ENCODE peak calls at places on chromosomes 6 and 20, in seven cellular contexts. One of them, this sample, is unnamed. For H3K36me3, the result is how much of the 10 kb centered on the place peaks cover.

GRCh38 chr6:159933077-159933476 is 35.8 kb upstream of the IGF2R start:
- DNase-seq in GM23338: no peak
- DNase-seq in gastrocnemius medialis: no peak
- DNase-seq in CD8-positive, alpha-beta memory T cell: no peak
- DNase-seq in heart right ventricle: no peak
- DNase-seq in spleen: no peak
- DNase-seq in OCI-LY7: no peak
- DNase-seq in this sample: no peak

GRCh38 chr6:134310817-134311216 is 7.1 kb downstream of the SGK1 start:
- DNase-seq in GM23338: no peak
- DNase-seq in gastrocnemius medialis: no peak
- DNase-seq in CD8-positive, alpha-beta memory T cell: no peak
- DNase-seq in heart right ventricle: no peak
- DNase-seq in spleen: no peak
- DNase-seq in OCI-LY7: no peak
- DNase-seq in this sample: no peak

GRCh38 chr20:17796096-17796563 is 96.4 kb downstream of the BANF2 start:
- DNase-seq in GM23338: no peak
- DNase-seq in gastrocnemius medialis: peak
- DNase-seq in CD8-positive, alpha-beta memory T cell: no peak
- DNase-seq in heart right ventricle: peak
- DNase-seq in spleen: no peak
- DNase-seq in OCI-LY7: no peak
- DNase-seq in this sample: peak

GRCh38 chr6:56370591-56371198 is 123.3 kb upstream of the COL21A1 start:
- DNase-seq in GM23338: no peak
- DNase-seq in gastrocnemius medialis: no peak
- DNase-seq in CD8-positive, alpha-beta memory T cell: no peak
- DNase-seq in heart right ventricle: no peak
- DNase-seq in spleen: no peak
- DNase-seq in OCI-LY7: peak
- DNase-seq in this sample: peak

GRCh38 chr20:15759546-15760216 is 813.6 kb downstream of the KIF16B start:
- DNase-seq in GM23338: no peak
- DNase-seq in gastrocnemius medialis: no peak
- DNase-seq in CD8-positive, alpha-beta memory T cell: no peak
- DNase-seq in heart right ventricle: no peak
- DNase-seq in spleen: no peak
- DNase-seq in OCI-LY7: no peak
- DNase-seq in this sample: no peak

GRCh38 chr6:187252-187840 is 104.9 kb upstream of the DUSP22 start:
- DNase-seq in GM23338: no peak
- DNase-seq in gastrocnemius medialis: no peak
- DNase-seq in CD8-positive, alpha-beta memory T cell: no peak
- DNase-seq in heart right ventricle: no peak
- DNase-seq in spleen: no peak
- DNase-seq in OCI-LY7: no peak
- DNase-seq in this sample: no peak

GRCh38 chr20:38604873-38605303 is 3.3 kb downstream of the ARHGAP40 start:
- DNase-seq in GM23338: no peak
- DNase-seq in gastrocnemius medialis: no peak
- DNase-seq in CD8-positive, alpha-beta memory T cell: no peak
- DNase-seq in heart right ventricle: no peak
- DNase-seq in spleen: no peak
- DNase-seq in OCI-LY7: no peak
- DNase-seq in this sample: no peak

GRCh38 chr6:146097586-146097985 is 68.7 kb downstream of the GRM1 start:
- DNase-seq in GM23338: no peak
- DNase-seq in gastrocnemius medialis: no peak
- DNase-seq in CD8-positive, alpha-beta memory T cell: no peak
- DNase-seq in heart right ventricle: no peak
- DNase-seq in spleen: no peak
- DNase-seq in OCI-LY7: no peak
- DNase-seq in this sample: no peak

GRCh38 chr6:32845381-32845884 is 1.6 kb upstream of the PSMB8 start:
- DNase-seq in GM23338: no peak
- DNase-seq in gastrocnemius medialis: no peak
- DNase-seq in CD8-positive, alpha-beta memory T cell: peak
- DNase-seq in heart right ventricle: no peak
- DNase-seq in spleen: peak
- DNase-seq in OCI-LY7: peak
- DNase-seq in this sample: no peak

GRCh38 chr6:2916354-2916925 is 13.3 kb upstream of the SERPINB9 start:
- DNase-seq in GM23338: no peak
- DNase-seq in gastrocnemius medialis: no peak
- DNase-seq in CD8-positive, alpha-beta memory T cell: no peak
- DNase-seq in heart right ventricle: no peak
- DNase-seq in spleen: no peak
- DNase-seq in OCI-LY7: no peak
- DNase-seq in this sample: no peak

GRCh38 chr6:138328210-138328609 is 49.5 kb upstream of the SMIM28 start:
- DNase-seq in GM23338: no peak
- DNase-seq in gastrocnemius medialis: no peak
- DNase-seq in CD8-positive, alpha-beta memory T cell: no peak
- DNase-seq in heart right ventricle: no peak
- DNase-seq in spleen: no peak
- DNase-seq in OCI-LY7: no peak
- DNase-seq in this sample: no peak

GRCh38 chr6:11196511-11197174 is 35.8 kb downstream of the NEDD9 start:
- DNase-seq in GM23338: peak
- DNase-seq in gastrocnemius medialis: no peak
- DNase-seq in CD8-positive, alpha-beta memory T cell: no peak
- DNase-seq in heart right ventricle: no peak
- DNase-seq in spleen: no peak
- DNase-seq in OCI-LY7: no peak
- DNase-seq in this sample: no peak

GRCh38 chr6:153038378-153038777 is 35.9 kb upstream of the MTRF1L start:
- DNase-seq in GM23338: no peak
- DNase-seq in gastrocnemius medialis: no peak
- DNase-seq in CD8-positive, alpha-beta memory T cell: no peak
- DNase-seq in heart right ventricle: no peak
- DNase-seq in spleen: no peak
- DNase-seq in OCI-LY7: no peak
- DNase-seq in this sample: no peak

GRCh38 chr6:57276946-57277345 is 40.5 kb upstream of the PRIM2 start:
- DNase-seq in GM23338: no peak
- DNase-seq in gastrocnemius medialis: no peak
- DNase-seq in CD8-positive, alpha-beta memory T cell: no peak
- DNase-seq in heart right ventricle: no peak
- DNase-seq in spleen: no peak
- DNase-seq in OCI-LY7: no peak
- DNase-seq in this sample: no peak

GRCh38 chr6:31202259-31203166 is 32.0 kb upstream of the POU5F1 start:
- DNase-seq in GM23338: peak
- DNase-seq in gastrocnemius medialis: no peak
- DNase-seq in CD8-positive, alpha-beta memory T cell: no peak
- DNase-seq in heart right ventricle: no peak
- DNase-seq in spleen: peak
- DNase-seq in OCI-LY7: peak
- DNase-seq in this sample: no peak

GRCh38 chr6:158610319-158610968 is 34.1 kb downstream of the DYNLT1 start:
- DNase-seq in GM23338: no peak
- DNase-seq in gastrocnemius medialis: no peak
- DNase-seq in CD8-positive, alpha-beta memory T cell: no peak
- DNase-seq in heart right ventricle: no peak
- DNase-seq in spleen: no peak
- DNase-seq in OCI-LY7: no peak
- DNase-seq in this sample: no peak

GRCh38 chr20:41587956-41588355 is 30.2 kb downstream of the CHD6 start:
- DNase-seq in GM23338: no peak
- DNase-seq in gastrocnemius medialis: no peak
- DNase-seq in CD8-positive, alpha-beta memory T cell: no peak
- DNase-seq in heart right ventricle: no peak
- DNase-seq in spleen: no peak
- DNase-seq in OCI-LY7: no peak
- DNase-seq in this sample: no peak
- H3K36me3 ChIP-seq in GM23338: under half
- H3K36me3 ChIP-seq in gastrocnemius medialis: under half
- H3K36me3 ChIP-seq in CD8-positive, alpha-beta memory T cell: under half
- H3K36me3 ChIP-seq in heart right ventricle: under half
- H3K36me3 ChIP-seq in spleen: under half
- H3K36me3 ChIP-seq in OCI-LY7: under half
- H3K36me3 ChIP-seq in this sample: under half

GRCh38 chr6:143744593-143745151 is 66.9 kb downstream of the PHACTR2 start:
- DNase-seq in GM23338: no peak
- DNase-seq in gastrocnemius medialis: no peak
- DNase-seq in CD8-positive, alpha-beta memory T cell: no peak
- DNase-seq in heart right ventricle: no peak
- DNase-seq in spleen: no peak
- DNase-seq in OCI-LY7: no peak
- DNase-seq in this sample: no peak

GRCh38 chr6:143745160-143746133 is 67.7 kb downstream of the PHACTR2 start:
- DNase-seq in GM23338: peak
- DNase-seq in gastrocnemius medialis: no peak
- DNase-seq in CD8-positive, alpha-beta memory T cell: no peak
- DNase-seq in heart right ventricle: no peak
- DNase-seq in spleen: no peak
- DNase-seq in OCI-LY7: no peak
- DNase-seq in this sample: no peak

GRCh38 chr6:143742955-143743255 is 65.1 kb downstream of the PHACTR2 start:
- DNase-seq in GM23338: no peak
- DNase-seq in gastrocnemius medialis: no peak
- DNase-seq in CD8-positive, alpha-beta memory T cell: no peak
- DNase-seq in heart right ventricle: no peak
- DNase-seq in spleen: no peak
- DNase-seq in OCI-LY7: no peak
- DNase-seq in this sample: no peak

GRCh38 chr6:143742070-143742954 is 64.5 kb downstream of the PHACTR2 start:
- DNase-seq in GM23338: no peak
- DNase-seq in gastrocnemius medialis: no peak
- DNase-seq in CD8-positive, alpha-beta memory T cell: no peak
- DNase-seq in heart right ventricle: no peak
- DNase-seq in spleen: no peak
- DNase-seq in OCI-LY7: no peak
- DNase-seq in this sample: no peak

DNA sequence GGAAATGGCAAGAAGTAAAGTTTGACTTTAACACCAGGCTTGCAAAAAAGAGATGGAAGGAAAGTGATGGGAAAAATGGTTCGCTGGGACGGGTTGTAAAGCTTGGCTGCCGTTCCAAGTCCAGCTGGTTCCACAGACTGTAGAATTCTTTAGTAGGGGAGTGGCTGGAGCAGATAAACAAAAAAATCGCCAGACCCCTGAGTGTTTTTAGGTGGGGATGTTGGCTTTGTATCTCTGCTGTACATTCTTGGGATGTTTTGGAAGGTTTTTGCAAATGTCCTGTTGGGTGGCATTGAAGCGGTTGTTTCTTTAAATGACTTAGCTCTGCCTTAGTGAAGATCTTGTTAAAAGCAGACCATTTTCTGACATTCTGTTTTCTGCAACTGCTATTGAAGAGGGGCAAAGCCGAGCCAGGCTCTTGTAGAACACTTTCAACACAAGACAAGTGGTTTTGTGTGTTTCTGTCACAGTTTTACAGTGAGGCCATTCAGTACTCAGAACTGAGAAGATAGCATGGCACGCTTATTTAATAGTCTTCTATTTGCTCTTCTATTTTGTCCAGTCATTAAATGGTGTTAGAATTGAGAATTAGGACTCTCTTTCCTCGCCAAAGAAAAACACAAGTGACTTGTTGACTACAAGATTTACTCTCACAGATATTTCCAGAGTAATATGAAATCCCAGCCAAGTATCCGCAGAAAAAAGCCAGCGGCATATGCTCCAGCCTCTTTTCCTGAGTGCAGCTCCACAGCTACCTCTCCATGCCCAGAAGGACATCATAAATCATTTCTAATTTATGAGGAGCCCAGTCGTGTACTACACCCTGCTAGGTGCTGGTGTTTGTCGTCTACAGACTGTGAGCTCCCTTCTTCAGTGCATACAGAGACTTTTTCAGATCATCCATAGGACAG is 65.7 kb downstream of the PHACTR2 start:
- DNase-seq in GM23338: peak
- DNase-seq in gastrocnemius medialis: no peak
- DNase-seq in CD8-positive, alpha-beta memory T cell: no peak
- DNase-seq in heart right ventricle: no peak
- DNase-seq in spleen: no peak
- DNase-seq in OCI-LY7: no peak
- DNase-seq in this sample: no peak
- H3K27ac ChIP-seq in GM23338: peak
- H3K27ac ChIP-seq in gastrocnemius medialis: peak
- H3K27ac ChIP-seq in CD8-positive, alpha-beta memory T cell: no peak
- H3K27ac ChIP-seq in heart right ventricle: peak
- H3K27ac ChIP-seq in spleen: peak
- H3K27ac ChIP-seq in OCI-LY7: no peak
- H3K27ac ChIP-seq in this sample: peak

GRCh38 chr6:166435574-166435973 is 52.8 kb upstream of the MPC1 start:
- DNase-seq in GM23338: no peak
- DNase-seq in gastrocnemius medialis: peak
- DNase-seq in CD8-positive, alpha-beta memory T cell: peak
- DNase-seq in heart right ventricle: peak
- DNase-seq in spleen: no peak
- DNase-seq in OCI-LY7: no peak
- DNase-seq in this sample: no peak

GRCh38 chr6:166434336-166434735 is 51.6 kb upstream of the MPC1 start:
- DNase-seq in GM23338: no peak
- DNase-seq in gastrocnemius medialis: no peak
- DNase-seq in CD8-positive, alpha-beta memory T cell: no peak
- DNase-seq in heart right ventricle: no peak
- DNase-seq in spleen: no peak
- DNase-seq in OCI-LY7: no peak
- DNase-seq in this sample: no peak

GRCh38 chr6:166438211-166438861 is 55.6 kb upstream of the MPC1 start:
- DNase-seq in GM23338: no peak
- DNase-seq in gastrocnemius medialis: no peak
- DNase-seq in CD8-positive, alpha-beta memory T cell: no peak
- DNase-seq in heart right ventricle: no peak
- DNase-seq in spleen: no peak
- DNase-seq in OCI-LY7: no peak
- DNase-seq in this sample: no peak

GRCh38 chr6:166437661-166438060 is 54.9 kb upstream of the MPC1 start:
- DNase-seq in GM23338: peak
- DNase-seq in gastrocnemius medialis: no peak
- DNase-seq in CD8-positive, alpha-beta memory T cell: no peak
- DNase-seq in heart right ventricle: no peak
- DNase-seq in spleen: no peak
- DNase-seq in OCI-LY7: no peak
- DNase-seq in this sample: no peak

GRCh38 chr6:166436195-166437139 is 53.7 kb upstream of the MPC1 start:
- DNase-seq in GM23338: no peak
- DNase-seq in gastrocnemius medialis: no peak
- DNase-seq in CD8-positive, alpha-beta memory T cell: no peak
- DNase-seq in heart right ventricle: no peak
- DNase-seq in spleen: no peak
- DNase-seq in OCI-LY7: no peak
- DNase-seq in this sample: no peak
- H3K36me3 ChIP-seq in GM23338: under half
- H3K36me3 ChIP-seq in gastrocnemius medialis: under half
- H3K36me3 ChIP-seq in CD8-positive, alpha-beta memory T cell: under half
- H3K36me3 ChIP-seq in heart right ventricle: under half
- H3K36me3 ChIP-seq in spleen: under half
- H3K36me3 ChIP-seq in OCI-LY7: under half
- H3K36me3 ChIP-seq in this sample: under half

DNA sequence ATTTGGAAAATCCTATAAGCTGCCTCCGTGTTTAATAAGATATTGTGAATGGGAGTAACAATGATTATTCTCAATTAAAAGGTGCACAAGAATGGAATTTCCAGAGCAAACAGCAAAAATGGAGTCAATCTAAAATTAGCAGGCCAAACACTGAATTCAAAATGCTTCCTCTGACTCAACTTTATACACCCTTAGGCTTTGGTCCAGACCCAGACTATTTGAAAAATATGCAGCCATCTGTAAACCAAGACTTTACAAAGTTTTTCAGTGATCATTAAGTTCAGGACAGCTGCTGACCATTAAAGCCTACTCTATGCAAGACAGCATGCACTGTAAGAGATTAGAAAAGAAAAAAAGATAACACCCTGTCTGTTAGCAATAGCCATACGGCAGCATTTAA is 39.4 kb upstream of the CCN6 start:
- DNase-seq in GM23338: no peak
- DNase-seq in gastrocnemius medialis: no peak
- DNase-seq in CD8-positive, alpha-beta memory T cell: no peak
- DNase-seq in heart right ventricle: no peak
- DNase-seq in spleen: no peak
- DNase-seq in OCI-LY7: no peak
- DNase-seq in this sample: no peak
- H3K27ac ChIP-seq in GM23338: no peak
- H3K27ac ChIP-seq in gastrocnemius medialis: peak
- H3K27ac ChIP-seq in CD8-positive, alpha-beta memory T cell: no peak
- H3K27ac ChIP-seq in heart right ventricle: no peak
- H3K27ac ChIP-seq in spleen: no peak
- H3K27ac ChIP-seq in OCI-LY7: no peak
- H3K27ac ChIP-seq in this sample: peak

This sample was measured in tibial artery.